ENCODE peak calls at places on chromosome 2, in four cellular contexts. One of them, this sample, is unnamed.

GRCh38 chr2:150735894-150736498 is 248.5 kb upstream of the RND3 start:
- DNase-seq in B cell: no peak
- DNase-seq in hepatocyte: no peak
- DNase-seq in cardiac muscle cell: no peak
- DNase-seq in this sample: no peak

GRCh38 chr2:225103737-225104141 is 61.5 kb upstream of the DOCK10 start:
- DNase-seq in hepatocyte: no peak
- DNase-seq in B cell: no peak
- DNase-seq in cardiac muscle cell: peak
- DNase-seq in this sample: no peak

GRCh38 chr2:111946294-111947114 is 48.1 kb downstream of the MERTK start:
- DNase-seq in cardiac muscle cell: peak
- DNase-seq in hepatocyte: peak
- DNase-seq in B cell: no peak
- DNase-seq in this sample: peak

GRCh38 chr2:180983468-180984388 is 3.3 kb downstream of the UBE2E3 start:
- DNase-seq in cardiac muscle cell: peak
- DNase-seq in hepatocyte: peak
- DNase-seq in B cell: peak
- DNase-seq in this sample: peak

GRCh38 chr2:24509840-24510239 is 18.8 kb downstream of the NCOA1 start:
- DNase-seq in cardiac muscle cell: no peak
- DNase-seq in B cell: no peak
- DNase-seq in hepatocyte: no peak
- DNase-seq in this sample: no peak

GRCh38 chr2:218798767-218799504 is 17.0 kb downstream of the CYP27A1 start:
- DNase-seq in cardiac muscle cell: peak
- DNase-seq in hepatocyte: peak
- DNase-seq in B cell: no peak
- DNase-seq in this sample: no peak

GRCh38 chr2:84280873-84281272 is 178.2 kb downstream of the SUCLG1 start:
- DNase-seq in hepatocyte: no peak
- DNase-seq in cardiac muscle cell: no peak
- DNase-seq in B cell: no peak
- DNase-seq in this sample: no peak

GRCh38 chr2:223969856-223970255 is 12.6 kb downstream of the MRPL44 start:
- DNase-seq in hepatocyte: no peak
- DNase-seq in cardiac muscle cell: no peak
- DNase-seq in B cell: no peak
- DNase-seq in this sample: no peak

GRCh38 chr2:139217641-139218040 is 437.5 kb upstream of the NXPH2 start:
- DNase-seq in hepatocyte: no peak
- DNase-seq in cardiac muscle cell: no peak
- DNase-seq in B cell: no peak
- DNase-seq in this sample: peak

GRCh38 chr2:181364492-181365175 is 92.6 kb upstream of the ITGA4 start:
- DNase-seq in hepatocyte: peak
- DNase-seq in cardiac muscle cell: peak
- DNase-seq in B cell: no peak
- DNase-seq in this sample: no peak

GRCh38 chr2:72155151-72155550 is 7.5 kb upstream of the CYP26B1 start:
- DNase-seq in B cell: no peak
- DNase-seq in cardiac muscle cell: no peak
- DNase-seq in hepatocyte: no peak
- DNase-seq in this sample: no peak

GRCh38 chr2:120910956-120911951 is 175.6 kb downstream of the GLI2 start:
- DNase-seq in B cell: no peak
- DNase-seq in hepatocyte: no peak
- DNase-seq in cardiac muscle cell: peak
- DNase-seq in this sample: peak

GRCh38 chr2:88090446-88091283 is 23.0 kb downstream of the SMYD1 start:
- DNase-seq in hepatocyte: no peak
- DNase-seq in cardiac muscle cell: no peak
- DNase-seq in B cell: no peak
- DNase-seq in this sample: peak

GRCh38 chr2:132923787-132924186 is 253.8 kb upstream of the LYPD1 start:
- DNase-seq in hepatocyte: peak
- DNase-seq in cardiac muscle cell: peak
- DNase-seq in B cell: no peak
- DNase-seq in this sample: no peak

GRCh38 chr2:219991116-219991515 is 363.7 kb downstream of the SLC4A3 start:
- DNase-seq in B cell: no peak
- DNase-seq in cardiac muscle cell: no peak
- DNase-seq in hepatocyte: no peak
- DNase-seq in this sample: no peak

GRCh38 chr2:68909793-68910674 is 38.8 kb upstream of the BMP10 start:
- DNase-seq in hepatocyte: peak
- DNase-seq in B cell: peak
- DNase-seq in cardiac muscle cell: peak
- DNase-seq in this sample: peak

GRCh38 chr2:127218843-127219715 is 1.0 kb downstream of the CYP27C1 start:
- DNase-seq in cardiac muscle cell: peak
- DNase-seq in hepatocyte: peak
- DNase-seq in B cell: no peak
- DNase-seq in this sample: peak

GRCh38 chr2:158414538-158414937 is 42.0 kb downstream of the CCDC148 start:
- DNase-seq in hepatocyte: no peak
- DNase-seq in cardiac muscle cell: peak
- DNase-seq in B cell: no peak
- DNase-seq in this sample: no peak

GRCh38 chr2:127646487-127647241 is 711 bp downstream of the GPR17 start:
- DNase-seq in B cell: no peak
- DNase-seq in cardiac muscle cell: no peak
- DNase-seq in hepatocyte: no peak
- DNase-seq in this sample: no peak

GRCh38 chr2:191675807-191676667 is 1.9 kb upstream of the NABP1 start:
- DNase-seq in cardiac muscle cell: no peak
- DNase-seq in B cell: peak
- DNase-seq in hepatocyte: no peak
- DNase-seq in this sample: peak

GRCh38 chr2:74779587-74780135 is 54.3 kb upstream of the HK2 start:
- DNase-seq in B cell: no peak
- DNase-seq in cardiac muscle cell: no peak
- DNase-seq in hepatocyte: no peak
- DNase-seq in this sample: no peak

GRCh38 chr2:34949316-34949715 is 1350.2 kb upstream of the FAM98A start:
- DNase-seq in cardiac muscle cell: no peak
- DNase-seq in hepatocyte: no peak
- DNase-seq in B cell: no peak
- DNase-seq in this sample: no peak

GRCh38 chr2:10614940-10615339 is 74.8 kb downstream of the NOL10 start:
- DNase-seq in cardiac muscle cell: peak
- DNase-seq in hepatocyte: no peak
- DNase-seq in B cell: no peak
- DNase-seq in this sample: peak

GRCh38 chr2:6080837-6081541 is 388.8 kb downstream of the SOX11 start:
- DNase-seq in hepatocyte: no peak
- DNase-seq in cardiac muscle cell: no peak
- DNase-seq in B cell: no peak
- DNase-seq in this sample: no peak

GRCh38 chr2:43519711-43520221 is 76.1 kb downstream of the THADA start:
- DNase-seq in cardiac muscle cell: peak
- DNase-seq in hepatocyte: no peak
- DNase-seq in B cell: no peak
- DNase-seq in this sample: peak

GRCh38 chr2:101983486-101983885 is 8.3 kb upstream of the IL1R2 start:
- DNase-seq in cardiac muscle cell: peak
- DNase-seq in B cell: no peak
- DNase-seq in hepatocyte: no peak
- DNase-seq in this sample: no peak

GRCh38 chr2:224820283-224820991 is 104.3 kb upstream of the CCDC195 start:
- DNase-seq in cardiac muscle cell: no peak
- DNase-seq in hepatocyte: no peak
- DNase-seq in B cell: no peak
- DNase-seq in this sample: no peak

GRCh38 chr2:174341995-174342571 is 7.3 kb downstream of the SP9 start:
- DNase-seq in hepatocyte: peak
- DNase-seq in cardiac muscle cell: no peak
- DNase-seq in B cell: no peak
- DNase-seq in this sample: no peak

DNA sequence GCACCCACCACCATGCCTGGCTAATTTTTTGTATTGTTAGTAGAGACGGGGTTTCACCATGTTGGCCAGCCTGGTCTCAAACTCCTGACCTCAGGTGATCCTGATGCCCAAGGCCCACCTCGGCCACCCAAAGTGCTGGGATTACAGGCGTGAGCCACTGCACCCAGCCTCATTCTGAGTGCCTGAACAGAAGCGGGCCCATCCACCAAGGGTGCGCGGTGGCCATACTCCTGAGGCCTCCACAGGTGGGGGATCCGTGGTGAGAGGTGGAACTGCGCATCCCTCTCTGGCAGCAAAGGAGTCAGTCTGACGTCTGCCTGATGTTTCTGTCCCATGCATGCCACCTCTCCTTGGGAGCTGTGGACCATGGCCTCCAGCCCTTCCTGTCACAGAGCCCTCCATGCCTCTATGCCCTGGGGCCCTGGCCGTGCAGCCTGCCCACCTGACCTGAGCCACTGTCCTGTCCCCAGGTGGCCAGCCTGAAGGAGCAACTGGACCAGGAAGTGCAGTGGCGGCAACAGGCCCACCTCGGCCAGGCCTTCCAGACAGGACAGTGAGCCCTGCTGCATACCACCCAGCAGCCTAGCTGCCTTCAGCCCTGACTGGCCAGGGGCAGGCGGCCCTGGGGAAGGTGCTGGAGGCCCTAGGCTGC is 7.6 kb upstream of the SNED1 start:
- DNase-seq in hepatocyte: no peak
- DNase-seq in B cell: peak
- DNase-seq in cardiac muscle cell: no peak
- DNase-seq in this sample: no peak
- TF ChIP-seq CTCF in hepatocyte: no peak
- TF ChIP-seq CTCF in B cell: no peak
- TF ChIP-seq CTCF in cardiac muscle cell: no peak
- TF ChIP-seq CTCF in this sample: no peak

GRCh38 chr2:146806295-146807005 is 1038.4 kb upstream of the ACVR2A start:
- DNase-seq in B cell: no peak
- DNase-seq in hepatocyte: no peak
- DNase-seq in cardiac muscle cell: peak
- DNase-seq in this sample: no peak

GRCh38 chr2:146804288-146804687 is 1040.5 kb upstream of the ACVR2A start:
- DNase-seq in hepatocyte: no peak
- DNase-seq in cardiac muscle cell: no peak
- DNase-seq in B cell: no peak
- DNase-seq in this sample: no peak

GRCh38 chr2:146807568-146808168 is 1037.2 kb upstream of the ACVR2A start:
- DNase-seq in B cell: no peak
- DNase-seq in cardiac muscle cell: no peak
- DNase-seq in hepatocyte: no peak
- DNase-seq in this sample: no peak

GRCh38 chr2:146801886-146802285 is 1042.9 kb upstream of the ACVR2A start:
- DNase-seq in cardiac muscle cell: no peak
- DNase-seq in hepatocyte: no peak
- DNase-seq in B cell: no peak
- DNase-seq in this sample: no peak
- TF ChIP-seq CTCF in cardiac muscle cell: no peak
- TF ChIP-seq CTCF in hepatocyte: no peak
- TF ChIP-seq CTCF in B cell: no peak
- TF ChIP-seq CTCF in this sample: no peak

GRCh38 chr2:96638144-96639121 is at the start of gene KANSL3:
- DNase-seq in cardiac muscle cell: peak
- DNase-seq in B cell: peak
- DNase-seq in hepatocyte: peak
- DNase-seq in this sample: peak
- TF ChIP-seq CTCF in cardiac muscle cell: no peak
- TF ChIP-seq CTCF in B cell: no peak
- TF ChIP-seq CTCF in hepatocyte: no peak
- TF ChIP-seq CTCF in this sample: no peak

GRCh38 chr2:86675611-86676015 is 44.5 kb upstream of the RMND5A start:
- DNase-seq in cardiac muscle cell: no peak
- DNase-seq in B cell: no peak
- DNase-seq in hepatocyte: peak
- DNase-seq in this sample: no peak
- TF ChIP-seq CTCF in cardiac muscle cell: no peak
- TF ChIP-seq CTCF in B cell: no peak
- TF ChIP-seq CTCF in hepatocyte: no peak
- TF ChIP-seq CTCF in this sample: no peak

GRCh38 chr2:37984589-37984988 is 59.5 kb downstream of the RMDN2 start:
- DNase-seq in hepatocyte: no peak
- DNase-seq in B cell: no peak
- DNase-seq in cardiac muscle cell: peak
- DNase-seq in this sample: peak
- TF ChIP-seq CTCF in hepatocyte: peak
- TF ChIP-seq CTCF in B cell: no peak
- TF ChIP-seq CTCF in cardiac muscle cell: peak
- TF ChIP-seq CTCF in this sample: no peak

GRCh38 chr2:12286347-12286746 is 430.4 kb upstream of the TRIB2 start:
- DNase-seq in cardiac muscle cell: no peak
- DNase-seq in B cell: no peak
- DNase-seq in hepatocyte: no peak
- DNase-seq in this sample: no peak
- TF ChIP-seq CTCF in cardiac muscle cell: no peak
- TF ChIP-seq CTCF in B cell: no peak
- TF ChIP-seq CTCF in hepatocyte: no peak
- TF ChIP-seq CTCF in this sample: no peak

GRCh38 chr2:41870948-41871522 is 176.8 kb upstream of the PKDCC start:
- DNase-seq in hepatocyte: no peak
- DNase-seq in cardiac muscle cell: peak
- DNase-seq in B cell: no peak
- DNase-seq in this sample: no peak
- TF ChIP-seq CTCF in hepatocyte: peak
- TF ChIP-seq CTCF in cardiac muscle cell: peak
- TF ChIP-seq CTCF in B cell: no peak
- TF ChIP-seq CTCF in this sample: no peak

DNA sequence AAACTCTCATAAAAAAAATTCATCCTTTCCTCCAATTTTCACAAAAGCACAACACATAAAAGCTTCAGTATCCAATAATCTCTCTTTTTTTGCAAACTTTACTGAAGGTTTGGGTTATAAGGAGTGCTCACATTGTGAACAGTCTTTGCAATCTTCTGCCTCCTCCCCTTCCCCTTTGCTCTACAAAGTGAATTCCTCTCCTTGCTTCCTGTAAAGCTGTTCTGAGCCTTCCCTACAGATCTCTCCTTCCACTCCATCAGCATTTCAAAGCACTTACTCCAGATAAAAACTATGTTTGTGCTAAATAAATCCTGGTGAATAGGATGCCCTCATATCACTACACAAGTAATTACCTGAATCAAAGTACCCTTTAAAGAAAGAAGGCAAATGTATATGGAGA is 4.6 kb upstream of the PDK1 start:
- DNase-seq in hepatocyte: no peak
- DNase-seq in cardiac muscle cell: peak
- DNase-seq in B cell: no peak
- DNase-seq in this sample: peak
- TF ChIP-seq CTCF in hepatocyte: no peak
- TF ChIP-seq CTCF in cardiac muscle cell: no peak
- TF ChIP-seq CTCF in B cell: no peak
- TF ChIP-seq CTCF in this sample: no peak

GRCh38 chr2:237280235-237280634 is 133.7 kb downstream of the COL6A3 start:
- DNase-seq in hepatocyte: peak
- DNase-seq in cardiac muscle cell: peak
- DNase-seq in B cell: no peak
- DNase-seq in this sample: no peak
- TF ChIP-seq CTCF in hepatocyte: no peak
- TF ChIP-seq CTCF in cardiac muscle cell: no peak
- TF ChIP-seq CTCF in B cell: no peak
- TF ChIP-seq CTCF in this sample: no peak